ENCODE peak calls at places on chromosomes 12 and 14, in seven cellular contexts. One of them, this sample, is unnamed.
A peak's percentile ranks its signal among the peaks of the same experiment; 100 is the strongest.

GRCh38 chr14:29928342-29928640 is 644 bp upstream of the PRKD1 start:
- DNase-seq in transverse colon: no peak
- DNase-seq in tibial artery: no peak
- DNase-seq in body of pancreas: no peak
- DNase-seq in pancreas: no peak
- DNase-seq in SK-N-MC: no peak
- DNase-seq in stomach: no peak
- DNase-seq in this sample: no peak

GRCh38 chr12:65822732-65823480 is 1.4 kb upstream of the HMGA2 start:
- DNase-seq in transverse colon: peak; percentile 60
- DNase-seq in tibial artery: no peak
- DNase-seq in body of pancreas: no peak
- DNase-seq in pancreas: no peak
- DNase-seq in SK-N-MC: no peak
- DNase-seq in stomach: peak; percentile 38
- DNase-seq in this sample: no peak

GRCh38 chr12:51625370-51625769 is 34.3 kb downstream of the SCN8A start:
- DNase-seq in transverse colon: no peak
- DNase-seq in tibial artery: no peak
- DNase-seq in body of pancreas: no peak
- DNase-seq in pancreas: no peak
- DNase-seq in SK-N-MC: no peak
- DNase-seq in stomach: no peak
- DNase-seq in this sample: no peak

GRCh38 chr14:79638647-79639266 is 572.5 kb downstream of the DIO2 start:
- DNase-seq in transverse colon: no peak
- DNase-seq in tibial artery: no peak
- DNase-seq in body of pancreas: no peak
- DNase-seq in pancreas: no peak
- DNase-seq in SK-N-MC: no peak
- DNase-seq in stomach: no peak
- DNase-seq in this sample: no peak

GRCh38 chr12:23352670-23353069 is 596.8 kb downstream of the SOX5 start:
- DNase-seq in transverse colon: no peak
- DNase-seq in tibial artery: no peak
- DNase-seq in body of pancreas: no peak
- DNase-seq in pancreas: no peak
- DNase-seq in SK-N-MC: no peak
- DNase-seq in stomach: no peak
- DNase-seq in this sample: no peak

GRCh38 chr14:69712637-69713088 is 54.3 kb upstream of the SRSF5 start:
- DNase-seq in transverse colon: peak; percentile 83
- DNase-seq in tibial artery: peak; percentile 56
- DNase-seq in body of pancreas: no peak
- DNase-seq in pancreas: peak; percentile 60
- DNase-seq in SK-N-MC: no peak
- DNase-seq in stomach: peak; percentile 70
- DNase-seq in this sample: peak; percentile 59

GRCh38 chr14:55332654-55333570 is 61.7 kb downstream of the FBXO34 start:
- DNase-seq in transverse colon: no peak
- DNase-seq in tibial artery: no peak
- DNase-seq in body of pancreas: no peak
- DNase-seq in pancreas: no peak
- DNase-seq in SK-N-MC: no peak
- DNase-seq in stomach: no peak
- DNase-seq in this sample: no peak

GRCh38 chr12:132813443-132813842 is 15.2 kb downstream of the GOLGA3 start:
- DNase-seq in transverse colon: no peak
- DNase-seq in tibial artery: no peak
- DNase-seq in body of pancreas: no peak
- DNase-seq in pancreas: no peak
- DNase-seq in SK-N-MC: no peak
- DNase-seq in stomach: no peak
- DNase-seq in this sample: no peak

GRCh38 chr14:96114002-96114401 is 74.8 kb downstream of the C14orf132 start:
- DNase-seq in transverse colon: no peak
- DNase-seq in tibial artery: no peak
- DNase-seq in body of pancreas: no peak
- DNase-seq in pancreas: no peak
- DNase-seq in SK-N-MC: no peak
- DNase-seq in stomach: no peak
- DNase-seq in this sample: no peak

GRCh38 chr14:88286309-88286708 is 36.8 kb downstream of the KCNK10 start:
- DNase-seq in transverse colon: no peak
- DNase-seq in tibial artery: no peak
- DNase-seq in body of pancreas: no peak
- DNase-seq in pancreas: no peak
- DNase-seq in SK-N-MC: no peak
- DNase-seq in stomach: no peak
- DNase-seq in this sample: no peak
- H3K27ac ChIP-seq in transverse colon: no peak overlapping the region
- H3K27ac ChIP-seq in tibial artery: no peak overlapping the region
- H3K27ac ChIP-seq in body of pancreas: no peak overlapping the region
- H3K27ac ChIP-seq in pancreas: no peak overlapping the region
- H3K27ac ChIP-seq in SK-N-MC: no peak overlapping the region
- H3K27ac ChIP-seq in stomach: no peak overlapping the region
- H3K27ac ChIP-seq in this sample: no peak overlapping the region

GRCh38 chr14:88989911-88990310 is 165.5 kb downstream of the TTC8 start:
- DNase-seq in transverse colon: no peak
- DNase-seq in tibial artery: no peak
- DNase-seq in body of pancreas: no peak
- DNase-seq in pancreas: no peak
- DNase-seq in SK-N-MC: no peak
- DNase-seq in stomach: no peak
- DNase-seq in this sample: no peak

GRCh38 chr14:88992011-88992410 is 167.6 kb downstream of the TTC8 start:
- DNase-seq in transverse colon: no peak
- DNase-seq in tibial artery: no peak
- DNase-seq in body of pancreas: no peak
- DNase-seq in pancreas: no peak
- DNase-seq in SK-N-MC: no peak
- DNase-seq in stomach: no peak
- DNase-seq in this sample: no peak

GRCh38 chr14:88995437-88996198 is 171.2 kb downstream of the TTC8 start:
- DNase-seq in transverse colon: no peak
- DNase-seq in tibial artery: no peak
- DNase-seq in body of pancreas: no peak
- DNase-seq in pancreas: no peak
- DNase-seq in SK-N-MC: no peak
- DNase-seq in stomach: no peak
- DNase-seq in this sample: no peak

GRCh38 chr14:88990856-88991255 is 166.4 kb downstream of the TTC8 start:
- DNase-seq in transverse colon: no peak
- DNase-seq in tibial artery: no peak
- DNase-seq in body of pancreas: no peak
- DNase-seq in pancreas: no peak
- DNase-seq in SK-N-MC: no peak
- DNase-seq in stomach: no peak
- DNase-seq in this sample: no peak

GRCh38 chr14:88993946-88994345 is 169.5 kb downstream of the TTC8 start:
- DNase-seq in transverse colon: no peak
- DNase-seq in tibial artery: no peak
- DNase-seq in body of pancreas: no peak
- DNase-seq in pancreas: no peak
- DNase-seq in SK-N-MC: no peak
- DNase-seq in stomach: no peak
- DNase-seq in this sample: no peak
- H3K27ac ChIP-seq in transverse colon: no peak overlapping the region
- H3K27ac ChIP-seq in tibial artery: no peak overlapping the region
- H3K27ac ChIP-seq in body of pancreas: no peak overlapping the region
- H3K27ac ChIP-seq in pancreas: no peak overlapping the region
- H3K27ac ChIP-seq in SK-N-MC: no peak overlapping the region
- H3K27ac ChIP-seq in stomach: no peak overlapping the region
- H3K27ac ChIP-seq in this sample: no peak overlapping the region

DNA sequence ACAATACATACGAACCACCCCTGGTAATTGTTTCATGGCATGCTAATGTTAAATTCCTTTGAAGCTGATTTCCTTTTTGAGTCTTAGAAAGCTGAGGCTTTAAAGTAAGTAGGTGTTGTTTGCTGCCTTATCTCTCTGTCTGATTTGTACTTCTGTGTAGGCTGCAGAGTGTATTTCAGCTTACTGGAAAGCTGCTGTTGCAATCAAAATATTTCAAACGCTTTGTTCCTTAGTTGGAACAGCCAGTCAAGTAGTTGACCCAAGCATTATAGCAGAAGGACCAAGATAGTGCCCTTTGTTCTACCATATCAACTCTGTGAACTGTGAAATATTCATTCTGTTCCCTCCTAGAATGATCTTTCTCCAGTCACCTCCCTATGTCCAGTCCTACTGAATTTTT is 3.1 kb downstream of the PKP2 start:
- DNase-seq in transverse colon: no peak
- DNase-seq in tibial artery: no peak
- DNase-seq in body of pancreas: no peak
- DNase-seq in pancreas: no peak
- DNase-seq in SK-N-MC: no peak
- DNase-seq in stomach: no peak
- DNase-seq in this sample: no peak
- H3K27ac ChIP-seq in transverse colon: peak overlapping the region; percentile 90
- H3K27ac ChIP-seq in tibial artery: no peak overlapping the region
- H3K27ac ChIP-seq in body of pancreas: peak overlapping the region; percentile 87
- H3K27ac ChIP-seq in pancreas: peak overlapping the region; percentile 72
- H3K27ac ChIP-seq in SK-N-MC: peak overlapping the region; percentile 81
- H3K27ac ChIP-seq in stomach: peak overlapping the region; percentile 86
- H3K27ac ChIP-seq in this sample: peak overlapping the region; percentile 91

GRCh38 chr14:92407395-92407794 is 84.4 kb downstream of the SLC24A4 start:
- DNase-seq in transverse colon: no peak
- DNase-seq in tibial artery: no peak
- DNase-seq in body of pancreas: no peak
- DNase-seq in pancreas: no peak
- DNase-seq in SK-N-MC: no peak
- DNase-seq in stomach: no peak
- DNase-seq in this sample: no peak

GRCh38 chr14:92412912-92413311 is 89.9 kb downstream of the SLC24A4 start:
- DNase-seq in transverse colon: no peak
- DNase-seq in tibial artery: no peak
- DNase-seq in body of pancreas: no peak
- DNase-seq in pancreas: no peak
- DNase-seq in SK-N-MC: no peak
- DNase-seq in stomach: no peak
- DNase-seq in this sample: no peak

GRCh38 chr14:92408186-92408585 is 85.2 kb downstream of the SLC24A4 start:
- DNase-seq in transverse colon: no peak
- DNase-seq in tibial artery: no peak
- DNase-seq in body of pancreas: no peak
- DNase-seq in pancreas: no peak
- DNase-seq in SK-N-MC: no peak
- DNase-seq in stomach: no peak
- DNase-seq in this sample: no peak

GRCh38 chr14:92404938-92405337 is 82.0 kb downstream of the SLC24A4 start:
- DNase-seq in transverse colon: no peak
- DNase-seq in tibial artery: no peak
- DNase-seq in body of pancreas: no peak
- DNase-seq in pancreas: no peak
- DNase-seq in SK-N-MC: no peak
- DNase-seq in stomach: no peak
- DNase-seq in this sample: no peak

DNA sequence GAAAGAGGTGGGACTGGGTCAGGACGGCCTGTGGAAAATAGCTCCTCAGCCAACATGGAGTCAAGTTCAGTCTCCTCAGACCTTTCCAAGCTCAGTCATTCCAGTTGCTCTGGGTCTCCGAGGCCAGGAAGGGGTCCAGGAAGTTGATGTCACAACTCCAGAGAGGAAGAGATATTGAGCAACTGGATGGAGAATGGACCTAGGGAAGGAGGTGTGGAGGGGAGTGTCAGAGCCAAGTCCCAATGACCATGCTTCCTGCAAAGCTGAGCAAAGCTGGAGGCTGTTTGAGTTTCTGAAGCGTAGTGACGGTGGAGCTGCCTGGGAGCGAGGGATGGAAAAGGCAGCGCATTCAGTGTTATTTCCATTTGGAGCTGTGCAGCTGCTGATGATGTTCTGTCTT is 86.1 kb downstream of the SLC24A4 start:
- DNase-seq in transverse colon: peak; percentile 17
- DNase-seq in tibial artery: peak; percentile 26
- DNase-seq in body of pancreas: no peak
- DNase-seq in pancreas: no peak
- DNase-seq in SK-N-MC: no peak
- DNase-seq in stomach: no peak
- DNase-seq in this sample: peak; percentile 22
- H3K27ac ChIP-seq in transverse colon: peak overlapping the region; percentile 17
- H3K27ac ChIP-seq in tibial artery: no peak overlapping the region
- H3K27ac ChIP-seq in body of pancreas: no peak overlapping the region
- H3K27ac ChIP-seq in pancreas: peak overlapping the region; percentile 27
- H3K27ac ChIP-seq in SK-N-MC: no peak overlapping the region
- H3K27ac ChIP-seq in stomach: peak overlapping the region; percentile 12
- H3K27ac ChIP-seq in this sample: peak overlapping the region; percentile 30

GRCh38 chr14:58166005-58166983 is 14.3 kb upstream of the ARMH4 start:
- DNase-seq in transverse colon: peak; percentile 85
- DNase-seq in tibial artery: peak; percentile 82
- DNase-seq in body of pancreas: peak; percentile 85
- DNase-seq in pancreas: peak; percentile 83
- DNase-seq in SK-N-MC: peak; percentile 24
- DNase-seq in stomach: peak; percentile 88
- DNase-seq in this sample: peak; percentile 82
- H3K27ac ChIP-seq in transverse colon: no peak overlapping the region
- H3K27ac ChIP-seq in tibial artery: no peak overlapping the region
- H3K27ac ChIP-seq in body of pancreas: no peak overlapping the region
- H3K27ac ChIP-seq in pancreas: no peak overlapping the region
- H3K27ac ChIP-seq in SK-N-MC: no peak overlapping the region
- H3K27ac ChIP-seq in stomach: no peak overlapping the region
- H3K27ac ChIP-seq in this sample: no peak overlapping the region

DNA sequence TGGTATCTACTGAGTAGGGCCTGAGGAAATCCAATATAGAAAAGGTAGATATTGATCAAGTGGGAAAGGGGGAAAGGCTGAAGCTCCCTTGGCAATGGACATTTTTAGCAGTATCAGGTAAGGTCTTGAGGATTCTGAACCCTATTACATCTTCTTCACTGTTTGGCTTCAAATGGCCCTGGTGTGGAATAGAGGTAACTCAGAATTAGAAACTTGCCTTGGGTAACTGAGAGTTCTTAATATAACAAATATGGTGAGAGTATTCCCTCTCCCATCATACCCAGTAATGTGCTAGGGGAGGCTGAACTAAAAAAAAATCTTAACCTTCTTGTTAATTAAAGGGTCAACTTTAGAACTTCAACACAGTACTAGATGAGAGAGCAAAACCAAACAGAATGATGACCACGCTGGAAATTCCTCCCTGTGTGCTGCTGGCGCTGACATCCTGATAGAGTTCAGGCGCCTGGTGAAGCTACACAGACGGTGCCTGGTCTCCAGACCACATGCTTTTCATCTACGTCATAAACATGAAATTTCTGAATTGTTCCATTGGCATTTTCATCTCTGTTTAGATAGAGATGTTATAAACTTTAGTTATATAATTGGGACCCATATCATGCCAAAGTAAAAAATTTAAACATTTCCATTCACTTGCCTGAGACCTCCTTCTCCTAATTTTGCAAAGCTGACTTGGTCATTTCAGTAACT is 128.3 kb downstream of the AKAP6 start:
- DNase-seq in transverse colon: peak; percentile 21
- DNase-seq in tibial artery: no peak
- DNase-seq in body of pancreas: no peak
- DNase-seq in pancreas: no peak
- DNase-seq in SK-N-MC: no peak
- DNase-seq in stomach: no peak
- DNase-seq in this sample: peak; percentile 55
- H3K27ac ChIP-seq in transverse colon: peak overlapping the region; percentile 76
- H3K27ac ChIP-seq in tibial artery: no peak overlapping the region
- H3K27ac ChIP-seq in body of pancreas: no peak overlapping the region
- H3K27ac ChIP-seq in pancreas: no peak overlapping the region
- H3K27ac ChIP-seq in SK-N-MC: no peak overlapping the region
- H3K27ac ChIP-seq in stomach: no peak overlapping the region
- H3K27ac ChIP-seq in this sample: peak overlapping the region; percentile 87